ENCODE peak calls at places on chromosomes 3 and 15, in four cellular contexts. X is stomach, J is body of pancreas, N is neural crest cell. P is an unnamed sample.

GRCh38 chr3:78204977-78205376 is 1165.1 kb downstream of the ROBO2 start:
- DNase-seq in X (no peak), J (no peak), N (no peak), P (peak)

GRCh38 chr3:59388555-59389280 is 338.9 kb upstream of the CFAP20DC start:
- DNase-seq in X (no peak), J (no peak), N (no peak), P (no peak)

GRCh38 chr15:64349375-64349774 is 6.6 kb downstream of the CSNK1G1 start:
- DNase-seq in X (no peak), J (no peak), N (no peak), P (no peak)

GRCh38 chr15:90547545-90547944 is 17.8 kb downstream of the CRTC3 start:
- DNase-seq in X (no peak), J (no peak), N (no peak), P (no peak)

GRCh38 chr15:78103406-78104118 is 11.2 kb downstream of the SH2D7 start:
- DNase-seq in X (peak), J (no peak), N (no peak), P (no peak)

GRCh38 chr15:65460948-65461347 is 38.2 kb upstream of the IGDCC4 start:
- DNase-seq in X (no peak), J (no peak), N (no peak), P (no peak)

GRCh38 chr3:171420667-171421066 is 39.5 kb downstream of the TNIK start:
- DNase-seq in X (no peak), J (no peak), N (no peak), P (no peak)

GRCh38 chr3:106126016-106126525 is 257.3 kb upstream of the CBLB start:
- DNase-seq in X (no peak), J (no peak), N (no peak), P (no peak)

GRCh38 chr3:194072097-194072428 is 63.9 kb upstream of the HES1 start:
- DNase-seq in X (no peak), J (no peak), N (no peak), P (no peak)

GRCh38 chr3:52507359-52507758 is 12.2 kb downstream of the STAB1 start:
- DNase-seq in X (no peak), J (no peak), N (no peak), P (peak)

GRCh38 chr3:107450254-107450653 is 72.5 kb upstream of the BBX start:
- DNase-seq in X (no peak), J (no peak), N (no peak), P (no peak)

GRCh38 chr15:84400017-84400740 is 164.6 kb downstream of the GOLGA6L4 start:
- DNase-seq in X (no peak), J (no peak), N (no peak), P (no peak)

GRCh38 chr3:192827208-192827607 is 90.4 kb downstream of the MB21D2 start:
- DNase-seq in X (no peak), J (no peak), N (no peak), P (no peak)

GRCh38 chr15:99409097-99409473 is 156.7 kb upstream of the MEF2A start:
- DNase-seq in X (peak), J (peak), N (no peak), P (peak)

GRCh38 chr3:171806200-171807128 is 3.8 kb downstream of the PLD1 start:
- DNase-seq in X (no peak), J (no peak), N (no peak), P (no peak)